ENCODE peak calls at places on chromosomes 11 and 22, in nine cellular contexts. C, P, X, S, V, W, H, N and G are unnamed samples.

GRCh38 chr11:72326151-72326842 is 82.3 kb upstream of the PHOX2A start:
- DNase-seq in C (no peak), P (no peak), X (no peak), S (peak), V (peak), W (no peak), H (no peak), N (no peak), G (no peak)

GRCh38 chr22:36753120-36753802 is 22.7 kb downstream of the IFT27 start:
- DNase-seq in C (no peak), P (no peak), X (no peak), S (no peak), V (no peak), W (no peak), H (no peak), N (no peak), G (no peak)

GRCh38 chr11:123507043-123507442 is 77.0 kb downstream of the GRAMD1B start:
- DNase-seq in C (no peak), P (no peak), X (no peak), S (no peak), V (no peak), W (no peak), H (no peak), N (no peak), G (no peak)

GRCh38 chr11:117986981-117987495 is 844 bp downstream of the IL10RA start:
- DNase-seq in C (no peak), P (peak), X (peak), S (peak), V (no peak), W (no peak), H (no peak), N (no peak), G (peak)

GRCh38 chr11:7251836-7252682 is at the start of gene SYT9:
- DNase-seq in C (no peak), P (no peak), X (no peak), S (peak), V (peak), W (no peak), H (no peak), N (no peak), G (no peak)

GRCh38 chr22:46731246-46732040 is 6.6 kb downstream of the CERK start:
- DNase-seq in C (no peak), P (no peak), X (no peak), S (no peak), V (peak), W (no peak), H (no peak), N (no peak), G (no peak)

GRCh38 chr11:38553033-38553432 is 1955.0 kb upstream of the RAG2 start:
- DNase-seq in C (no peak), P (no peak), X (no peak), S (no peak), V (no peak), W (no peak), H (no peak), N (no peak), G (no peak)

GRCh38 chr11:130166457-130166784 is 6.8 kb downstream of the ST14 start:
- DNase-seq in C (no peak), P (no peak), X (no peak), S (no peak), V (peak), W (peak), H (no peak), N (peak), G (no peak)

GRCh38 chr11:35031869-35032268 is 107.1 kb upstream of the CD44 start:
- DNase-seq in C (no peak), P (no peak), X (no peak), S (no peak), V (no peak), W (peak), H (peak), N (no peak), G (no peak)

GRCh38 chr11:125379565-125380343 is 116.3 kb downstream of the FEZ1 start:
- DNase-seq in C (no peak), P (no peak), X (no peak), S (no peak), V (no peak), W (no peak), H (no peak), N (no peak), G (no peak)

GRCh38 chr11:75797796-75798195 is 17.2 kb upstream of the UVRAG start:
- DNase-seq in C (no peak), P (no peak), X (no peak), S (peak), V (no peak), W (no peak), H (no peak), N (no peak), G (no peak)

GRCh38 chr22:41919357-41920224 is 4.7 kb upstream of the SHISA8 start:
- DNase-seq in C (no peak), P (peak), X (peak), S (peak), V (peak), W (no peak), H (no peak), N (peak), G (no peak)

GRCh38 chr11:57453543-57454177 is 6.7 kb upstream of the RTN4RL2 start:
- DNase-seq in C (no peak), P (no peak), X (no peak), S (no peak), V (no peak), W (no peak), H (no peak), N (no peak), G (no peak)

GRCh38 chr22:28582806-28583205 is 96.8 kb downstream of the TTC28 start:
- DNase-seq in C (no peak), P (no peak), X (no peak), S (no peak), V (peak), W (peak), H (peak), N (peak), G (no peak)

GRCh38 chr11:76739798-76740197 is 43.4 kb upstream of the TSKU start:
- DNase-seq in C (no peak), P (no peak), X (no peak), S (no peak), V (no peak), W (no peak), H (no peak), N (no peak), G (no peak)

GRCh38 chr11:30018443-30018842 is 1.6 kb upstream of the KCNA4 start:
- DNase-seq in C (no peak), P (no peak), X (no peak), S (no peak), V (no peak), W (no peak), H (no peak), N (no peak), G (no peak)

GRCh38 chr11:33179431-33179830 is 18.2 kb upstream of the CSTF3 start:
- DNase-seq in C (no peak), P (no peak), X (no peak), S (no peak), V (no peak), W (no peak), H (no peak), N (no peak), G (no peak)